ENCODE peak calls at places on chromosomes 16 and 17, in five cellular contexts. One of them, this sample, is unnamed.

GRCh38 chr17:45293413-45294211 is 23.2 kb downstream of the MAP3K14 start:
- DNase-seq in endothelial cell of umbilical vein: peak
- DNase-seq in cardiac muscle cell: peak
- DNase-seq in cardiac fibroblast: peak
- DNase-seq in epithelial cell of esophagus: peak
- DNase-seq in this sample: no peak

GRCh38 chr16:3959148-3959547 is 78.6 kb upstream of the CREBBP start:
- DNase-seq in epithelial cell of esophagus: peak
- DNase-seq in endothelial cell of umbilical vein: no peak
- DNase-seq in cardiac fibroblast: peak
- DNase-seq in cardiac muscle cell: peak
- DNase-seq in this sample: no peak

GRCh38 chr16:49649013-49649785 is 206.7 kb downstream of the ZNF423 start:
- DNase-seq in cardiac fibroblast: peak
- DNase-seq in cardiac muscle cell: peak
- DNase-seq in epithelial cell of esophagus: peak
- DNase-seq in endothelial cell of umbilical vein: no peak
- DNase-seq in this sample: no peak

GRCh38 chr17:51540151-51540550 is 279.8 kb downstream of the UTP18 start:
- DNase-seq in epithelial cell of esophagus: no peak
- DNase-seq in cardiac fibroblast: no peak
- DNase-seq in cardiac muscle cell: no peak
- DNase-seq in endothelial cell of umbilical vein: no peak
- DNase-seq in this sample: no peak

GRCh38 chr16:55297910-55298175 is 26.2 kb upstream of the IRX6 start:
- DNase-seq in cardiac muscle cell: no peak
- DNase-seq in cardiac fibroblast: no peak
- DNase-seq in endothelial cell of umbilical vein: no peak
- DNase-seq in epithelial cell of esophagus: peak
- DNase-seq in this sample: no peak

GRCh38 chr17:81002013-81002384 is 10.4 kb downstream of the CHMP6 start:
- DNase-seq in endothelial cell of umbilical vein: no peak
- DNase-seq in cardiac muscle cell: no peak
- DNase-seq in cardiac fibroblast: no peak
- DNase-seq in epithelial cell of esophagus: no peak
- DNase-seq in this sample: no peak

GRCh38 chr16:85229869-85230416 is 117.7 kb upstream of the CIBAR2 start:
- DNase-seq in endothelial cell of umbilical vein: no peak
- DNase-seq in cardiac muscle cell: no peak
- DNase-seq in epithelial cell of esophagus: no peak
- DNase-seq in cardiac fibroblast: no peak
- DNase-seq in this sample: no peak

GRCh38 chr16:53945996-53946395 is 242.0 kb downstream of the FTO start:
- DNase-seq in cardiac muscle cell: peak
- DNase-seq in cardiac fibroblast: peak
- DNase-seq in epithelial cell of esophagus: peak
- DNase-seq in endothelial cell of umbilical vein: peak
- DNase-seq in this sample: no peak

GRCh38 chr16:56408379-56409098 is 16.8 kb downstream of the AMFR start:
- DNase-seq in epithelial cell of esophagus: peak
- DNase-seq in endothelial cell of umbilical vein: no peak
- DNase-seq in cardiac muscle cell: no peak
- DNase-seq in cardiac fibroblast: no peak
- DNase-seq in this sample: no peak

GRCh38 chr17:7296189-7296861 is 1.9 kb upstream of the YBX2 start:
- DNase-seq in epithelial cell of esophagus: peak
- DNase-seq in cardiac muscle cell: peak
- DNase-seq in cardiac fibroblast: peak
- DNase-seq in endothelial cell of umbilical vein: peak
- DNase-seq in this sample: no peak

GRCh38 chr17:3927628-3928010 is 11.4 kb upstream of the P2RX1 start:
- DNase-seq in endothelial cell of umbilical vein: no peak
- DNase-seq in cardiac muscle cell: no peak
- DNase-seq in epithelial cell of esophagus: no peak
- DNase-seq in cardiac fibroblast: peak
- DNase-seq in this sample: no peak

GRCh38 chr16:57897053-57897784 is 73.7 kb downstream of the CNGB1 start:
- DNase-seq in cardiac fibroblast: no peak
- DNase-seq in endothelial cell of umbilical vein: no peak
- DNase-seq in cardiac muscle cell: no peak
- DNase-seq in epithelial cell of esophagus: no peak
- DNase-seq in this sample: no peak

GRCh38 chr16:84683691-84684591 is 15.9 kb upstream of the USP10 start:
- DNase-seq in endothelial cell of umbilical vein: no peak
- DNase-seq in epithelial cell of esophagus: no peak
- DNase-seq in cardiac fibroblast: no peak
- DNase-seq in cardiac muscle cell: no peak
- DNase-seq in this sample: no peak

GRCh38 chr17:49574283-49574892 is 1.3 kb upstream of the NXPH3 start:
- DNase-seq in cardiac muscle cell: no peak
- DNase-seq in cardiac fibroblast: no peak
- DNase-seq in endothelial cell of umbilical vein: no peak
- DNase-seq in epithelial cell of esophagus: no peak
- DNase-seq in this sample: no peak

GRCh38 chr17:32912218-32912897 is 15.6 kb upstream of the TMEM98 start:
- DNase-seq in endothelial cell of umbilical vein: peak
- DNase-seq in cardiac fibroblast: peak
- DNase-seq in cardiac muscle cell: peak
- DNase-seq in epithelial cell of esophagus: peak
- DNase-seq in this sample: no peak

DNA sequence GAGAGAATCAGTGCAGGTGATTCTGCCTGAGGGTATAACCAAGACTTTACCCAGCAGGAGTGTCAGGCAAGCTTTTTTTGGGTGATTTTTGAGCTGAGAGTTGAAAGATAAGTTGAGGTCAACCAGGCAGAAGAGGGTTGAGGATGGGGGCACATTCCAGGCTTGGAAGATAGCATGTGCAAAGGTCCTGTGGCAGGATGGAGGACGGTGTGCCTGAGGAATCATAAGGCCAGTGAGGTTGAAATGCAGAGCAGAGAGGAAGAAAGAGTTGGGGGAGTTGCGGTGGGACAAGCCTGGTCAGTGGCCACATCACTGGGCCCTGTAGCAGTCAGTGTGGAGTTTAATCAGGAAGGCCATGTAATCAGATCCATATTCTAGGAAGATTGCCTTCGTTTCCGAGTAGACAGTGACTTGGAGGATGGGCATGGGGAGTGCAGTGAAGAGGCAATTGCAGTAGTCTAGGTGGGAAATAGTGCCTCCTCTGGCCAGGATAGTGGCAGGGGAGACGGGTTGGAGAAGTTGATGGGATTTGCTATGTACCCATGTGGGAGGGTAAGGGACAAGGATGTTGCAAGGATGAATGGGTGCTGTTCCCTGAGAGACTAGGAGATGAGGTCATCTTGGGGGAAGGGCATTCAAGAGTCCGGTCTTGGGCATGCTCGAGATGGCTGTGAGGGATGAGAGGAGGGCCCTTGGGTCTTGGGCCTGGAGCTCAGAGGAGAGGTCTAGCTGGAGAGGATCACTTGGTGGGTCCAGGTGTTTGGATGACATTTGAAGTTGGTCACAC is 3.9 kb downstream of the PLEKHG4 start:
- DNase-seq in cardiac muscle cell: peak
- DNase-seq in cardiac fibroblast: peak
- DNase-seq in epithelial cell of esophagus: peak
- DNase-seq in endothelial cell of umbilical vein: no peak
- DNase-seq in this sample: no peak
- TF ChIP-seq CTCF in cardiac muscle cell: no peak
- TF ChIP-seq CTCF in cardiac fibroblast: peak
- TF ChIP-seq CTCF in epithelial cell of esophagus: no peak
- TF ChIP-seq CTCF in endothelial cell of umbilical vein: no peak
- TF ChIP-seq CTCF in this sample: no peak

GRCh38 chr17:78422267-78422605 is 43.8 kb downstream of the PGS1 start:
- DNase-seq in cardiac muscle cell: no peak
- DNase-seq in cardiac fibroblast: no peak
- DNase-seq in epithelial cell of esophagus: no peak
- DNase-seq in endothelial cell of umbilical vein: no peak
- DNase-seq in this sample: no peak
- TF ChIP-seq CTCF in cardiac muscle cell: no peak
- TF ChIP-seq CTCF in cardiac fibroblast: no peak
- TF ChIP-seq CTCF in epithelial cell of esophagus: no peak
- TF ChIP-seq CTCF in endothelial cell of umbilical vein: no peak
- TF ChIP-seq CTCF in this sample: no peak

GRCh38 chr17:61307905-61308886 is 91.4 kb upstream of the TBX2 start:
- DNase-seq in cardiac muscle cell: peak
- DNase-seq in cardiac fibroblast: peak
- DNase-seq in epithelial cell of esophagus: no peak
- DNase-seq in endothelial cell of umbilical vein: no peak
- DNase-seq in this sample: no peak
- TF ChIP-seq CTCF in cardiac muscle cell: no peak
- TF ChIP-seq CTCF in cardiac fibroblast: no peak
- TF ChIP-seq CTCF in epithelial cell of esophagus: no peak
- TF ChIP-seq CTCF in endothelial cell of umbilical vein: no peak
- TF ChIP-seq CTCF in this sample: no peak

GRCh38 chr16:14559809-14560227 is 70.2 kb downstream of the PARN start:
- DNase-seq in endothelial cell of umbilical vein: no peak
- DNase-seq in cardiac fibroblast: peak
- DNase-seq in epithelial cell of esophagus: peak
- DNase-seq in cardiac muscle cell: peak
- DNase-seq in this sample: no peak
- TF ChIP-seq CTCF in endothelial cell of umbilical vein: no peak
- TF ChIP-seq CTCF in cardiac fibroblast: no peak
- TF ChIP-seq CTCF in epithelial cell of esophagus: no peak
- TF ChIP-seq CTCF in cardiac muscle cell: no peak
- TF ChIP-seq CTCF in this sample: no peak

GRCh38 chr17:42325026-42325425 is 36.7 kb downstream of the STAT5A start:
- DNase-seq in cardiac muscle cell: peak
- DNase-seq in endothelial cell of umbilical vein: peak
- DNase-seq in epithelial cell of esophagus: peak
- DNase-seq in cardiac fibroblast: peak
- DNase-seq in this sample: no peak
- TF ChIP-seq CTCF in cardiac muscle cell: no peak
- TF ChIP-seq CTCF in endothelial cell of umbilical vein: no peak
- TF ChIP-seq CTCF in epithelial cell of esophagus: peak
- TF ChIP-seq CTCF in cardiac fibroblast: no peak
- TF ChIP-seq CTCF in this sample: no peak

DNA sequence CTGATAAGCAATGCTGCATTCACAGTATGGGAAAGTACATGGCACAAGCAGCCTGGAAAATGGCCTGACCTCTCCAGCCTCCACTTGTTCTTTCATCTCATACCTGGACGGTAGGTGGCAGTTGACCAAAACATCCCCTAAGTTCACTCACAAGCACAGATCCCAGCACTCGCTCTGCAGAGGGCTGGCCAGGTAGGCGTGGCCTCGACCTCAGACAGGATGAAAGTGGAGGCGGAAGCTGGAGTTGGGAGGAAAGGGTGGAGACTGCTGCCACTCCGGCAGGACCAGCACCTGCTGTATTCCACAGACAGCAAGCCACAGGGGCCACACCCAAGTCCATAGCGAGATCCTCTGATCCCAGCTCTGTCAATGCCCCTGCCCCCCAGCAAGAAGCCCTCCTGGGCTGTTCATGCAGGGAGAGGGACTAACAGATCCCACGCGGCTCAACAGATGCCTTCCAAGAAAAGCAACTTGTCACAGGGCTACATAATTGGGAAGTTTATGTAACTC is 31.3 kb downstream of the ZCCHC14 start:
- DNase-seq in cardiac muscle cell: peak
- DNase-seq in endothelial cell of umbilical vein: peak
- DNase-seq in epithelial cell of esophagus: peak
- DNase-seq in cardiac fibroblast: peak
- DNase-seq in this sample: peak
- TF ChIP-seq CTCF in cardiac muscle cell: peak
- TF ChIP-seq CTCF in endothelial cell of umbilical vein: peak
- TF ChIP-seq CTCF in epithelial cell of esophagus: peak
- TF ChIP-seq CTCF in cardiac fibroblast: peak
- TF ChIP-seq CTCF in this sample: peak

DNA sequence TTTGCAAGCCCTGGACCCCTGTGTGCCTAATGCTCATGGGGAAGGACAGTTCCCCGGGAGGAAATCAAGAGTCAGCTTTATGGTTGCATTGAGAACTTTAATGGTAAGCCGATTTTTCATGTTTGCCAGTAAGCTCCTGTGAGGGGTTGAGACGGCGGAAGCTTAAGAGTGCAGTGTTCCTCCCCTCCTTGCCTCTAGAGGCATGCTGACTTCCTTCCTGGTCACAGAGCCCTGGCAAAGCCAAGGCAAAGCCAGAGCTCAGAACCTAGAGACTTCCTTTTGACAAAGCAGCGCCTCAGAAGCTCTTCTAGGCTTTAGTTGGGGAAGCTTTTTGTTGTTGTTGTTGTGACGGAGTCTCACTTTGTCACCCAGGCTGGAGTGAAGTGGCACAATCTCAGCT is 2.7 kb upstream of the HEATR9 start:
- DNase-seq in endothelial cell of umbilical vein: no peak
- DNase-seq in cardiac fibroblast: no peak
- DNase-seq in epithelial cell of esophagus: no peak
- DNase-seq in cardiac muscle cell: peak
- DNase-seq in this sample: no peak
- TF ChIP-seq CTCF in endothelial cell of umbilical vein: no peak
- TF ChIP-seq CTCF in cardiac fibroblast: no peak
- TF ChIP-seq CTCF in epithelial cell of esophagus: no peak
- TF ChIP-seq CTCF in cardiac muscle cell: no peak
- TF ChIP-seq CTCF in this sample: no peak

This sample was measured in GM12864.